ENCODE peak calls at places on chromosomes 2 and 18, in four cellular contexts. S, M, B and G are unnamed samples.

GRCh38 chr18:37253424-37254255 is 312.0 kb downstream of the CELF4 start:
- DNase-seq in S (no peak), M (no peak), B (no peak), G (no peak)

GRCh38 chr2:117360586-117360985 is 453.9 kb upstream of the DDX18 start:
- DNase-seq in S (no peak), M (no peak), B (no peak), G (no peak)

GRCh38 chr2:79723830-79724229 is 211.0 kb downstream of the CTNNA2 start:
- DNase-seq in S (peak; percentile 98), M (peak; percentile 100), B (no peak), G (no peak)

GRCh38 chr2:100975521-100975785 is 26.6 kb upstream of the RPL31 start:
- DNase-seq in S (no peak), M (no peak), B (no peak), G (no peak)

GRCh38 chr2:228848638-228849037 is 422.4 kb downstream of the PID1 start:
- DNase-seq in S (no peak), M (no peak), B (no peak), G (no peak)

GRCh38 chr2:232237460-232237859 is 141.1 kb upstream of the ALPP start:
- DNase-seq in S (no peak), M (no peak), B (no peak), G (no peak)

GRCh38 chr2:107721178-107721577 is 105.5 kb upstream of the RGPD4 start:
- DNase-seq in S (no peak), M (no peak), B (no peak), G (no peak)

GRCh38 chr2:104481341-104481740 is 372.6 kb upstream of the POU3F3 start:
- DNase-seq in S (no peak), M (no peak), B (no peak), G (no peak)

GRCh38 chr2:142008135-142008744 is 122.6 kb downstream of the LRP1B start:
- DNase-seq in S (no peak), M (peak; percentile 31), B (no peak), G (no peak)

GRCh38 chr2:241933175-241933911 is 63.8 kb downstream of the RTP5 start:
- DNase-seq in S (no peak), M (peak; percentile 27), B (no peak), G (no peak)
- H3K9ac ChIP-seq in S (no peak overlapping the region), M (no peak overlapping the region), B (no peak overlapping the region), G (no peak overlapping the region)

GRCh38 chr18:80245781-80246655 is 1.3 kb downstream of the PARD6G start:
- DNase-seq in S (no peak), M (peak; percentile 17), B (no peak), G (no peak)

GRCh38 chr18:80244956-80245730 is 2.2 kb downstream of the PARD6G start:
- DNase-seq in S (no peak), M (no peak), B (no peak), G (no peak)

GRCh38 chr18:80249217-80250093 is 2.1 kb upstream of the PARD6G start:
- DNase-seq in S (peak; percentile 20), M (peak; percentile 70), B (no peak), G (no peak)

GRCh38 chr18:80246656-80247402 is 485 bp downstream of the PARD6G start:
- DNase-seq in S (no peak), M (peak; percentile 26), B (no peak), G (peak; percentile 16)

DNA sequence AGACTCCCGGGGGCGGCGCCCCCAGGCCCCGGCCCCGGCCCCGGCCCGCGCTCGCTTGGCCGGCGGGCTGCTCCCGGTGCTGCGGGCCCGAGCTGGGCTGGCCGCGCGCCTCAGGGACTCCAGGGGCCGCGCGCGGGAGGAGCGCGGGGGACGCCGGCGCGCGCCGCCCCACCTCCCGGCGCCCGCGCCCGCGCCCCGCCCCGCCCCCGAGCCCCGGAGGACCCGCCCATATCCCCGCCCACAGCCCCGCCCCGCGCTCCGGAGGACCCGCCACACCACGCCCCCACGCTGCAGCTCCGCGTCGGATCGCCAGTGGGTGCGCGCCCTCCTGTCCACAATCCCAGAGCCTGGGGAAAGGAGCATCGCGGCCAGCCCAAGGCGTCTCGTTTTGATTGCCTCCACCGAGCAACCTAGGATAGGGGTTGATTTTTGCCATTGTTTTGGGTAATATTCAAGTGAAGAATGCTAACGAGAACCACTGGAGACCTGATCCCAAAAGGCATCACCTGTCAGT is at the start of gene PARD6G:
- DNase-seq in S (peak; percentile 60), M (peak; percentile 66), B (peak; percentile 38), G (peak; percentile 40)
- TF ChIP-seq CTCF in S (peak; percentile 21), M (peak; percentile 34), B (peak; percentile 12), G (peak; percentile 19)

GRCh38 chr2:237190958-237191692 is 105.4 kb downstream of the COPS8 start:
- DNase-seq in S (no peak), M (no peak), B (no peak), G (no peak)
- H3K9ac ChIP-seq in S (no peak overlapping the region), M (no peak overlapping the region), B (no peak overlapping the region), G (no peak overlapping the region)

GRCh38 chr2:23760746-23761145 is 166.2 kb downstream of the ATAD2B start:
- DNase-seq in S (peak; percentile 80), M (peak; percentile 48), B (peak; percentile 18), G (peak; percentile 44)
- TF ChIP-seq CTCF in S (peak; percentile 59), M (peak; percentile 28), B (peak; percentile 45), G (no peak)

GRCh38 chr2:38876407-38876806 is 631 bp downstream of the MORN2 start:
- DNase-seq in S (no peak), M (no peak), B (no peak), G (no peak)
- H3K9ac ChIP-seq in S (peak overlapping the region; percentile 38), M (peak overlapping the region; percentile 63), B (peak overlapping the region; percentile 73), G (peak overlapping the region; percentile 72)

GRCh38 chr2:180130403-180130802 is 123.3 kb upstream of the CWC22 start:
- DNase-seq in S (peak; percentile 65), M (peak; percentile 45), B (no peak), G (no peak)

GRCh38 chr2:180128861-180129260 is 121.8 kb upstream of the CWC22 start:
- DNase-seq in S (no peak), M (no peak), B (no peak), G (no peak)

GRCh38 chr2:180124273-180124881 is 117.3 kb upstream of the CWC22 start:
- DNase-seq in S (peak; percentile 67), M (peak; percentile 46), B (peak; percentile 51), G (peak; percentile 54)

GRCh38 chr2:180122874-180123273 is 115.8 kb upstream of the CWC22 start:
- DNase-seq in S (peak; percentile 62), M (peak; percentile 74), B (no peak), G (no peak)

GRCh38 chr2:180125245-180125962 is 118.3 kb upstream of the CWC22 start:
- DNase-seq in S (peak; percentile 96), M (peak; percentile 97), B (peak; percentile 84), G (peak; percentile 80)
- TF ChIP-seq CTCF in S (peak; percentile 89), M (peak; percentile 72), B (peak; percentile 75), G (peak; percentile 38)

GRCh38 chr2:20424300-20425290 is 22.3 kb upstream of the RHOB start:
- DNase-seq in S (peak; percentile 93), M (peak; percentile 86), B (no peak), G (peak; percentile 51)
- H3K9ac ChIP-seq in S (peak overlapping the region; percentile 10), M (peak overlapping the region; percentile 39), B (no peak overlapping the region), G (no peak overlapping the region)

GRCh38 chr2:172101707-172102158 is 967 bp downstream of the DLX2 start:
- DNase-seq in S (no peak), M (no peak), B (no peak), G (no peak)

GRCh38 chr2:172103471-172104292 is 982 bp upstream of the DLX2 start:
- DNase-seq in S (peak; percentile 86), M (peak; percentile 78), B (peak; percentile 81), G (peak; percentile 86)

GRCh38 chr2:172101008-172101706 is 1.5 kb downstream of the DLX2 start:
- DNase-seq in S (no peak), M (no peak), B (no peak), G (no peak)

GRCh38 chr2:172102159-172102857 is 392 bp downstream of the DLX2 start:
- DNase-seq in S (peak; percentile 61), M (peak; percentile 36), B (no peak), G (peak; percentile 21)

DNA sequence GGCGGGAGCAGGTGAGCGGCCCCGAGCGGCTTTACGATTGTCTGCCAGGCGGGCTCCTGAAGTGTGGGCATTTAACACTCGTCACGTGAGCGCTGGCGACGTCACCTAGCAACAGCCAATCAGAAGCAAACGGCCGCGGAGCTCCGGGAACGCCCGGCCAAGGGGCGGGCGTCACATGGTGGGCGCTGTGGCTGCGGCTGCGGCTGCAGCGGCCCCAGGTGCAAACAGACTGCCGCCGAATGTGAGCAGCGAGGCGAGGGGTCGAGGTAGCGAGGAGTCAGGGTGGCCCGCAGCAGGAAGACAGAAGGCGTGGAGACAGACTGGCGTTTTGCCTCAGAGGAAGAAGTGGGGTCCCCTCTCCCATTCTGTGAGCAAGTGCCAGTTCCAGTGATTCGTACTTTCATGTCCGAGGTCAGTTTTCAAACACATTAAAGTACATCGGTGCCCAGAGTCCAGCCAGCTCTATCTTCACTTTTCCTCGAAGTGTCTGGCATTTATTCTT is at the start of gene DLX2:
- DNase-seq in S (peak; percentile 86), M (peak; percentile 75), B (peak; percentile 85), G (peak; percentile 87)
- TF ChIP-seq CTCF in S (no peak), M (no peak), B (no peak), G (no peak)